ENCODE peak calls at places on chromosomes 13 and 19, in eight cellular contexts. A is retinal pigment epithelial cell, W is AML-193, L is prostate gland, Y is amniotic stem cell, X is stomach, O is upper lobe of right lung, H is substantia nigra. Z is an unnamed sample.

GRCh38 chr19:3450796-3451411 is 29.4 kb downstream of the SMIM24 start:
- DNase-seq in L (no peak), Y (peak; percentile 97), H (no peak), O (peak; percentile 78), X (peak; percentile 34), W (no peak), A (peak; percentile 99), Z (peak; percentile 96)

GRCh38 chr19:49141352-49141751 is 13.8 kb downstream of the HRC start:
- DNase-seq in O (no peak), Y (no peak), X (no peak), L (no peak), W (no peak), H (no peak), A (no peak), Z (no peak)

GRCh38 chr13:113943821-113944565 is 29.9 kb downstream of the C13orf46 start:
- DNase-seq in Y (no peak), L (no peak), X (no peak), H (no peak), O (no peak), W (no peak), A (no peak), Z (no peak)

GRCh38 chr13:102191951-102192461 is 209.8 kb downstream of the FGF14 start:
- DNase-seq in O (no peak), X (no peak), W (no peak), H (no peak), A (no peak), Y (no peak), L (no peak), Z (no peak)

GRCh38 chr19:32869369-32870153 is at the start of gene SLC7A9:
- DNase-seq in X (peak; percentile 17), Y (no peak), W (no peak), H (no peak), L (no peak), O (peak; percentile 28), A (no peak), Z (no peak)

GRCh38 chr19:1171755-1172352 is 2.2 kb downstream of the SBNO2 start:
- DNase-seq in W (no peak), L (no peak), A (no peak), Y (no peak), O (no peak), H (no peak), X (peak; percentile 32), Z (no peak)

GRCh38 chr13:83691966-83692365 is 190.3 kb downstream of the SLITRK1 start:
- DNase-seq in L (no peak), W (no peak), H (no peak), A (peak; percentile 1), X (no peak), Y (no peak), O (no peak), Z (no peak)

GRCh38 chr13:51556740-51557139 is 27.5 kb upstream of the WDFY2 start:
- DNase-seq in O (no peak), A (no peak), L (peak; percentile 19), Y (no peak), X (no peak), H (no peak), W (no peak), Z (no peak)

GRCh38 chr19:33515921-33516320 is 5.7 kb downstream of the PEPD start:
- DNase-seq in H (no peak), L (no peak), O (no peak), X (no peak), W (no peak), Y (no peak), A (no peak), Z (no peak)

GRCh38 chr19:29454109-29454508 is 71.7 kb upstream of the VSTM2B start:
- DNase-seq in O (peak; percentile 43), H (no peak), X (no peak), A (no peak), L (peak; percentile 2), Y (no peak), W (no peak), Z (peak; percentile 80)

GRCh38 chr13:95341441-95341840 is 40.2 kb upstream of the ABCC4 start:
- DNase-seq in Y (no peak), W (no peak), H (no peak), X (no peak), O (no peak), L (no peak), A (no peak), Z (no peak)

GRCh38 chr19:37655689-37656491 is 625 bp upstream of the ZFP30 start:
- DNase-seq in L (peak; percentile 84), X (peak; percentile 79), W (peak; percentile 71), Y (peak; percentile 46), H (peak; percentile 86), A (peak; percentile 30), O (peak; percentile 94), Z (peak; percentile 94)

GRCh38 chr19:3019211-3019854 is 9.7 kb downstream of the TLE2 start:
- DNase-seq in A (no peak), X (no peak), W (no peak), L (no peak), Y (no peak), H (no peak), O (no peak), Z (no peak)

GRCh38 chr19:55600336-55601028 is 394 bp downstream of the ZNF524 start:
- DNase-seq in H (no peak), X (no peak), W (no peak), Y (no peak), A (no peak), O (no peak), L (no peak), Z (no peak)

GRCh38 chr19:57830071-57830602 is at the start of gene ZNF587B:
- DNase-seq in W (no peak), A (peak; percentile 27), Y (no peak), L (peak; percentile 35), O (peak; percentile 67), X (peak; percentile 51), H (peak; percentile 27), Z (no peak)

GRCh38 chr19:41541990-41542584 is 33.9 kb upstream of the CEACAM21 start:
- DNase-seq in L (no peak), A (no peak), W (peak; percentile 56), H (no peak), X (peak; percentile 73), O (peak; percentile 79), Y (no peak), Z (no peak)

GRCh38 chr13:40146063-40146462 is 490.6 kb downstream of the COG6 start:
- DNase-seq in W (no peak), H (no peak), L (no peak), Y (no peak), A (no peak), X (no peak), O (no peak), Z (no peak)

GRCh38 chr13:87810391-87810801 is 139.2 kb downstream of the SLITRK5 start:
- DNase-seq in H (no peak), X (no peak), L (no peak), O (peak; percentile 38), Y (no peak), W (no peak), A (no peak), Z (no peak)

GRCh38 chr19:16920816-16921529 is 32.2 kb downstream of the F2RL3 start:
- DNase-seq in L (peak; percentile 30), A (peak; percentile 47), W (no peak), X (no peak), O (no peak), Y (no peak), H (no peak), Z (no peak)

GRCh38 chr13:41352935-41353801 is 42.1 kb downstream of the NAA16 start:
- DNase-seq in W (peak; percentile 64), X (no peak), H (peak; percentile 2), A (peak; percentile 13), O (no peak), L (no peak), Y (no peak), Z (no peak)

GRCh38 chr13:26384587-26384986 is 130.7 kb downstream of the CDK8 start:
- DNase-seq in O (no peak), X (no peak), W (no peak), H (no peak), Y (no peak), A (no peak), L (no peak), Z (no peak)

GRCh38 chr19:10706990-10707389 is 5.8 kb downstream of the QTRT1 start:
- DNase-seq in W (no peak), H (no peak), X (no peak), L (no peak), Y (no peak), O (no peak), A (no peak), Z (no peak)

GRCh38 chr19:35458821-35459391 is 10.8 kb downstream of the FFAR2 start:
- DNase-seq in X (peak; percentile 72), A (no peak), H (no peak), O (no peak), W (peak; percentile 25), Y (no peak), L (peak; percentile 40), Z (no peak)

GRCh38 chr13:24328145-24328544 is 18.8 kb downstream of the C1QTNF9 start:
- DNase-seq in H (no peak), X (no peak), Y (no peak), O (no peak), A (no peak), W (no peak), L (no peak), Z (peak; percentile 60)

GRCh38 chr19:30799854-30800755 is 427.9 kb downstream of the ZNF536 start:
- DNase-seq in O (peak; percentile 74), A (no peak), L (peak; percentile 12), X (peak; percentile 28), Y (no peak), W (no peak), H (no peak), Z (no peak)

GRCh38 chr13:30806784-30807183 is 71.4 kb downstream of the ALOX5AP start:
- DNase-seq in H (no peak), O (no peak), Y (peak; percentile 54), L (no peak), A (no peak), X (no peak), W (peak; percentile 61), Z (no peak)

GRCh38 chr13:93882086-93882651 is 597.3 kb downstream of the DCT start:
- DNase-seq in A (no peak), X (no peak), H (no peak), Y (no peak), L (no peak), O (no peak), W (no peak), Z (no peak)

GRCh38 chr13:89393758-89394157 is 1722.6 kb downstream of the SLITRK5 start:
- DNase-seq in L (no peak), X (no peak), Y (no peak), H (no peak), W (no peak), O (no peak), A (no peak), Z (no peak)

GRCh38 chr13:26961890-26962615 is 201.5 kb upstream of the GPR12 start:
- DNase-seq in H (no peak), W (no peak), X (peak; percentile 80), O (peak; percentile 88), L (no peak), A (no peak), Y (no peak), Z (no peak)

GRCh38 chr19:1252221-1252817 is 3.9 kb downstream of the MIDN start:
- DNase-seq in X (peak; percentile 92), O (peak; percentile 96), L (peak; percentile 94), A (peak; percentile 73), Y (peak; percentile 43), W (peak; percentile 91), H (peak; percentile 92), Z (peak; percentile 98)

GRCh38 chr13:36839981-36840380 is 21.0 kb downstream of the RFXAP start:
- DNase-seq in O (no peak), X (no peak), A (no peak), Y (no peak), L (no peak), W (no peak), H (no peak), Z (no peak)

GRCh38 chr13:45142440-45143345 is 22.4 kb downstream of the GTF2F2 start:
- DNase-seq in Y (no peak), A (peak; percentile 92), W (no peak), L (no peak), X (no peak), O (no peak), H (no peak), Z (no peak)

GRCh38 chr19:50794778-50795664 is 4.8 kb downstream of the ACP4 start:
- DNase-seq in H (no peak), O (peak; percentile 56), Y (no peak), X (no peak), W (no peak), L (no peak), A (no peak), Z (no peak)

GRCh38 chr13:33263976-33264619 is 21.5 kb downstream of the STARD13 start:
- DNase-seq in X (no peak), W (no peak), L (no peak), O (no peak), A (no peak), Y (no peak), H (no peak), Z (no peak)

Z was measured in esophagus muscularis mucosa.